ENCODE peak calls at places on chromosomes 4 and X, in ten cellular contexts. B is NCI-H1436; Z is Right ventricle myocardium superior; Q is fibroblast of lung; P is T-helper 2 cell; Y is mesenchymal stem cell; L is activated CD4-positive, alpha-beta T cell treated with anti-CD3 and anti-CD28 coated beads, Interleukin-2, amount 50 U/mL, for 1 hour; J is activated CD8-positive, alpha-beta memory T cell treated with anti-CD3 and anti-CD28 coated beads for 4 hours; M is PC-3; S is MV-4-11. V is an unnamed sample.

GRCh38 chr4:2660596-2661211 is 95.4 kb downstream of the TNIP2 start:
- DNase-seq in Y (peak; percentile 23), L (no peak), P (no peak), S (no peak), M (no peak), J (no peak), Q (peak; percentile 74), B (no peak), Z (no peak), V (no peak)

GRCh38 chrX:51437521-51437920 is 58.9 kb downstream of the NUDT11 start:
- DNase-seq in M (no peak), J (no peak), L (no peak), Y (no peak), B (no peak), S (no peak), Q (no peak), P (no peak), Z (no peak), V (no peak)

GRCh38 chr4:128636906-128637305 is 172.6 kb upstream of the JADE1 start:
- DNase-seq in B (no peak), Z (no peak), Y (no peak), J (no peak), M (no peak), L (no peak), Q (no peak), P (no peak), S (no peak), V (no peak)

GRCh38 chrX:124098089-124098488 is 136.6 kb downstream of the STAG2 start:
- DNase-seq in J (no peak), M (peak; percentile 53), Q (peak; percentile 56), S (peak; percentile 35), L (no peak), Z (no peak), B (peak; percentile 20), P (no peak), Y (peak; percentile 36), V (no peak)

GRCh38 chrX:129606918-129607317 is 47.8 kb downstream of the APLN start:
- DNase-seq in M (peak; percentile 77), Y (peak; percentile 47), Z (no peak), L (peak; percentile 50), B (peak; percentile 48), Q (peak; percentile 56), P (no peak), S (peak; percentile 0), J (peak; percentile 19), V (peak; percentile 2)

GRCh38 chrX:56726609-56727008 is 2.4 kb upstream of the NBDY start:
- DNase-seq in S (peak; percentile 32), B (peak; percentile 56), M (peak; percentile 56), Z (no peak), Y (peak; percentile 57), L (no peak), J (no peak), P (no peak), Q (peak; percentile 64), V (no peak)

GRCh38 chr4:54230479-54231418 is 1.7 kb downstream of the PDGFRA start:
- DNase-seq in L (no peak), B (no peak), J (no peak), Z (peak; percentile 77), M (no peak), S (no peak), Y (peak; percentile 47), P (no peak), Q (peak; percentile 81), V (no peak)

GRCh38 chrX:10050481-10050880 is 83.3 kb downstream of the CLDN34 start:
- DNase-seq in Y (no peak), B (no peak), Q (no peak), Z (no peak), S (no peak), J (no peak), P (no peak), M (no peak), L (no peak), V (no peak)

GRCh38 chr4:109977854-109978501 is 65.3 kb downstream of the EGF start:
- DNase-seq in S (peak; percentile 11), P (no peak), B (no peak), Q (peak; percentile 65), L (no peak), J (no peak), Y (peak; percentile 62), M (peak; percentile 79), Z (no peak), V (no peak)

GRCh38 chr4:177124436-177124835 is 185.2 kb upstream of the NEIL3 start:
- DNase-seq in M (no peak), S (no peak), Q (no peak), Z (no peak), P (no peak), J (no peak), B (no peak), Y (no peak), L (no peak), V (no peak)

GRCh38 chr4:101126044-101126443 is 221.3 kb downstream of the PPP3CA start:
- DNase-seq in J (no peak), M (no peak), B (no peak), Y (peak; percentile 40), L (no peak), P (no peak), Q (peak; percentile 16), Z (no peak), S (peak; percentile 64), V (no peak)

GRCh38 chr4:158444621-158445020 is 77.1 kb upstream of the RXFP1 start:
- DNase-seq in Y (no peak), J (no peak), L (no peak), P (no peak), M (peak; percentile 53), Z (no peak), B (no peak), Q (peak; percentile 10), S (no peak), V (no peak)

GRCh38 chr4:41066049-41066448 is 148.3 kb downstream of the APBB2 start:
- DNase-seq in M (no peak), B (no peak), Q (no peak), S (no peak), L (no peak), Z (no peak), J (no peak), P (no peak), Y (no peak), V (no peak)

GRCh38 chr4:73661646-73662119 is 41.4 kb upstream of the RASSF6 start:
- DNase-seq in L (no peak), M (peak; percentile 94), Z (no peak), B (no peak), J (no peak), S (peak; percentile 54), Y (peak; percentile 94), Q (peak; percentile 78), P (no peak), V (peak; percentile 70)

GRCh38 chrX:118736394-118737010 is 9.1 kb downstream of the IL13RA1 start:
- DNase-seq in B (no peak), S (no peak), Y (peak; percentile 37), P (no peak), M (no peak), Z (no peak), J (no peak), Q (no peak), L (no peak), V (no peak)